ENCODE peak calls at places on chromosomes 3 and 15, in five cellular contexts. U is GM13977; P is activated CD8-positive, alpha-beta memory T cell treated with anti-CD3 and anti-CD28 coated beads, Interleukin-2, amount 50 U/mL, for 4 hours; L is fibroblast of lung; M is HS-27A. K is an unnamed sample.

GRCh38 chr15:66702770-66703539 is 919 bp downstream of the SMAD6 start:
- DNase-seq in U (no peak), P (no peak), L (no peak), M (peak), K (peak)

GRCh38 chr3:54822206-54822605 is 105.7 kb downstream of the LRTM1 start:
- DNase-seq in U (no peak), P (no peak), L (peak), M (no peak), K (no peak)

GRCh38 chr3:8052599-8053185 is 448.9 kb upstream of the LMCD1 start:
- DNase-seq in U (no peak), P (no peak), L (peak), M (no peak), K (no peak)

GRCh38 chr15:101296418-101297405 is 1.7 kb upstream of the SNRPA1 start:
- DNase-seq in U (no peak), P (no peak), L (peak), M (no peak), K (no peak)

GRCh38 chr3:64352596-64352989 is 127.3 kb upstream of the PRICKLE2 start:
- DNase-seq in U (no peak), P (no peak), L (no peak), M (no peak), K (no peak)

GRCh38 chr3:174859109-174859735 is at the start of gene NAALADL2:
- DNase-seq in U (no peak), P (no peak), L (no peak), M (no peak), K (no peak)

GRCh38 chr3:103847081-103848062 is 1412.6 kb downstream of the ZPLD1 start:
- DNase-seq in U (no peak), P (no peak), L (no peak), M (no peak), K (no peak)

GRCh38 chr15:56244237-56244810 is 645 bp upstream of the RFX7 start:
- DNase-seq in U (peak), P (no peak), L (peak), M (peak), K (no peak)

GRCh38 chr3:112894258-112894657 is 47.6 kb upstream of the CD200R1L start:
- DNase-seq in U (no peak), P (no peak), L (peak), M (no peak), K (no peak)

GRCh38 chr3:190116551-190117067 is 4.1 kb downstream of the P3H2 start:
- DNase-seq in U (no peak), P (no peak), L (no peak), M (peak), K (no peak)

GRCh38 chr15:48397841-48398240 is 66.6 kb downstream of the DUT start:
- DNase-seq in U (no peak), P (no peak), L (no peak), M (no peak), K (no peak)

GRCh38 chr3:177483182-177483967 is 286.1 kb upstream of the TBL1XR1 start:
- DNase-seq in U (no peak), P (no peak), L (no peak), M (no peak), K (no peak)

GRCh38 chr3:43792904-43793303 is 102.2 kb downstream of the ABHD5 start:
- DNase-seq in U (no peak), P (no peak), L (no peak), M (no peak), K (no peak)

GRCh38 chr15:88610756-88611231 is 10.3 kb upstream of the AEN start:
- DNase-seq in U (no peak), P (no peak), L (no peak), M (no peak), K (no peak)

GRCh38 chr3:141663993-141664392 is 74.1 kb upstream of the RNF7 start:
- DNase-seq in U (no peak), P (no peak), L (peak), M (no peak), K (no peak)

GRCh38 chr3:174439621-174440349 is 419.3 kb upstream of the NAALADL2 start:
- DNase-seq in U (no peak), P (no peak), L (peak), M (peak), K (peak)

GRCh38 chr3:10334461-10334860 is 13.5 kb upstream of the SEC13 start:
- DNase-seq in U (no peak), P (no peak), L (no peak), M (no peak), K (no peak)

GRCh38 chr3:75012791-75013190 is 398.3 kb upstream of the CNTN3 start:
- DNase-seq in U (no peak), P (no peak), L (no peak), M (no peak), K (no peak)

GRCh38 chr3:152209060-152209459 is 59.7 kb upstream of the MBNL1 start:
- DNase-seq in U (no peak), P (no peak), L (no peak), M (no peak), K (no peak)

GRCh38 chr3:136473716-136474326 is 223.7 kb downstream of the PCCB start:
- DNase-seq in U (no peak), P (no peak), L (peak), M (peak), K (no peak)

GRCh38 chr3:142977399-142977728 is 13.9 kb upstream of the PAQR9 start:
- DNase-seq in U (no peak), P (no peak), L (no peak), M (peak), K (no peak)

GRCh38 chr15:100879046-100879445 is 585 bp upstream of the ALDH1A3 start:
- DNase-seq in U (peak), P (no peak), L (no peak), M (no peak), K (no peak)

GRCh38 chr15:77702211-77702957 is 69.7 kb upstream of the LINGO1 start:
- DNase-seq in U (peak), P (no peak), L (peak), M (no peak), K (no peak)

GRCh38 chr15:41230345-41230649 is 260 bp downstream of the EXD1 start:
- DNase-seq in U (no peak), P (no peak), L (no peak), M (no peak), K (no peak)

GRCh38 chr3:171187706-171188290 is 161.3 kb upstream of the SLC2A2 start:
- DNase-seq in U (peak), P (no peak), L (peak), M (no peak), K (no peak)

GRCh38 chr3:41356775-41357174 is 157.5 kb downstream of the CTNNB1 start:
- DNase-seq in U (no peak), P (no peak), L (no peak), M (no peak), K (no peak)

GRCh38 chr3:97910931-97911351 is 61.3 kb downstream of the RIOX2 start:
- DNase-seq in U (no peak), P (no peak), L (no peak), M (no peak), K (no peak)

K was measured in left lung.